ENCODE peak calls at places on chromosome 4, in seven cellular contexts. B is IMR-90, J is mesenchymal stem cell, X is H9, F is H1, D is trophoblast cell, K is mesendoderm. P is an unnamed sample.

GRCh38 chr4:5710962-5711478 is at the start of gene EVC:
- DNase-seq in B (peak), J (peak), X (peak), F (no peak), D (peak), K (peak), P (peak)

GRCh38 chr4:48032721-48033120 is 16.1 kb downstream of the NIPAL1 start:
- DNase-seq in B (no peak), J (peak), X (no peak), F (no peak), D (no peak), K (no peak), P (no peak)

GRCh38 chr4:152408514-152409327 is 127.2 kb downstream of the FBXW7 start:
- DNase-seq in B (peak), J (peak), X (no peak), F (no peak), D (peak), K (peak), P (peak)

GRCh38 chr4:127182687-127183086 is 450.1 kb upstream of the INTU start:
- DNase-seq in B (peak), J (no peak), X (no peak), F (no peak), D (no peak), K (no peak), P (no peak)

GRCh38 chr4:7512428-7512827 is 77.7 kb upstream of the PSAPL1 start:
- DNase-seq in B (no peak), J (no peak), X (no peak), F (no peak), D (no peak), K (peak), P (no peak)

GRCh38 chr4:47075919-47076318 is 44.6 kb downstream of the GABRB1 start:
- DNase-seq in B (no peak), J (no peak), X (no peak), F (no peak), D (no peak), K (no peak), P (no peak)

GRCh38 chr4:77465271-77465670 is 140.3 kb upstream of the CXCL13 start:
- DNase-seq in B (no peak), J (peak), X (peak), F (no peak), D (peak), K (peak), P (no peak)

GRCh38 chr4:73068496-73069337 is 799 bp downstream of the COX18 start:
- DNase-seq in B (peak), J (peak), X (no peak), F (no peak), D (peak), K (peak), P (no peak)

GRCh38 chr4:134216436-134216835 is 14.8 kb upstream of the PABPC4L start:
- DNase-seq in B (peak), J (peak), X (no peak), F (no peak), D (peak), K (peak), P (no peak)

GRCh38 chr4:89837385-89837995 is 529 bp upstream of the SNCA start:
- DNase-seq in B (peak), J (peak), X (peak), F (peak), D (peak), K (peak), P (peak)

GRCh38 chr4:68342139-68342538 is 7.8 kb downstream of the YTHDC1 start:
- DNase-seq in B (peak), J (peak), X (no peak), F (no peak), D (peak), K (peak), P (no peak)

GRCh38 chr4:126338572-126338971 is 1023.8 kb downstream of the FAT4 start:
- DNase-seq in B (no peak), J (no peak), X (no peak), F (no peak), D (no peak), K (no peak), P (no peak)

GRCh38 chr4:931194-931959 is 739 bp downstream of the GAK start:
- DNase-seq in B (peak), J (peak), X (no peak), F (no peak), D (peak), K (no peak), P (no peak)

GRCh38 chr4:15149842-15150592 is 147.7 kb downstream of the CPEB2 start:
- DNase-seq in B (peak), J (peak), X (peak), F (no peak), D (peak), K (peak), P (peak)

GRCh38 chr4:118981839-118982381 is 93.3 kb downstream of the SYNPO2 start:
- DNase-seq in B (peak), J (peak), X (peak), F (no peak), D (peak), K (peak), P (peak)

GRCh38 chr4:70705146-70705855 is 16.5 kb upstream of the RUFY3 start:
- DNase-seq in B (peak), J (peak), X (peak), F (no peak), D (peak), K (peak), P (peak)

DNA sequence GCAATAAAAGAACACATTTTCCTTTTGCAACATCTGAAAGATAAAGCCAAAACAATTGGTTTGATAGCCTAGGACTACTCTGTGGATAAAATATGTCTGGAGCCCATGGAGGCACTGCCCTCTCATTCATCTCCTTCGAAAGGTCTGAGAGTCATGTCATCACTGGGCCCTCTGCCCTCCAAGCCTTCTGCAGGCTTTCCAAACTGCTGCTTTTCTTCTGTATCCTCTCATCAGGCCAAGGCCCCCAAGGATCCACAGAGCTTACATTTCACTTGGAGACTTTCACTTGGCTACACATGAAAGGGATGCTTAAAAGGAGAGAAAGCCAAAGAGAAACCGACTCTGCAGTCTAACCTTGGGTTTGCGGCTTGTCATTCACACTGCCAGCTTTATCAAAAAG is 109.9 kb downstream of the SH3RF1 start:
- DNase-seq in B (no peak), J (peak), X (no peak), F (no peak), D (no peak), K (no peak), P (no peak)
- H3K9ac ChIP-seq in B (no peak), J (peak), X (no peak), F (no peak), D (no peak), K (no peak), P (no peak)

GRCh38 chr4:139535852-139536234 is 20.2 kb downstream of the SETD7 start:
- DNase-seq in B (no peak), J (no peak), X (no peak), F (no peak), D (no peak), K (no peak), P (no peak)

GRCh38 chr4:139537292-139537691 is 18.7 kb downstream of the SETD7 start:
- DNase-seq in B (no peak), J (no peak), X (no peak), F (no peak), D (no peak), K (no peak), P (no peak)

GRCh38 chr4:139534287-139534950 is 21.6 kb downstream of the SETD7 start:
- DNase-seq in B (no peak), J (no peak), X (no peak), F (no peak), D (no peak), K (no peak), P (no peak)

GRCh38 chr4:139532951-139533350 is 23.1 kb downstream of the SETD7 start:
- DNase-seq in B (peak), J (no peak), X (no peak), F (no peak), D (no peak), K (no peak), P (no peak)

DNA sequence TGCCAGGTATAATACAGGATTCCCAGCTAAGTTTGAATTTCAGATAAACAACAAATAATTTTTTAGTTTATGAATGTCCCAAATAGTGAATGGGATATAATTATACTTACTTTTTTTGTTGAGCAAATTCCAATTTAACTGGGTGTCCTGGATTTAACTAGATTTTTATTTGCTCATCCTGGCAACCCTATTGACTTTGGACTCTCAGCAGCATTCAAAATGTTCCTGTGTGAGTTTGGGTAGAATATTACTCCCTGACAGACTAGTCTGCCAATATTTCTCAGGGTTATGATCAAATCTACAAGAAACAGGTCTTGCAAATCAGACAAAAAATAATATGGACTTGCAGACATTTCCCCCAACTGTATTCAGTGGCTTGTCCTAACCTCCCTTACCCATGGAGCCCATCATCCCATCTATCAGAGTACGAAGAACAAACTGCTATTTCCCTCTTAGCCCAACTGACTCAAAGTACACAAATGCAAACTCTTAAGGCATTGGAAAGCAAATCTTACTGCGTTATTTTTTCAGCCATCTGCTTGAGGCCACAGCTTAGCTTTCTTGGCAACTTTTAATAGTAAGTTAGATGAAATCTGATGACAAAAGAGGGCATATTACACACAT is 20.7 kb downstream of the SETD7 start:
- DNase-seq in B (no peak), J (no peak), X (no peak), F (no peak), D (no peak), K (no peak), P (no peak)
- H3K18ac ChIP-seq in B (no peak), J (no peak), X (no peak), F (no peak), D (no peak), K (no peak), P (no peak)

GRCh38 chr4:10094841-10095240 is 21.8 kb downstream of the WDR1 start:
- DNase-seq in B (no peak), J (no peak), X (no peak), F (no peak), D (no peak), K (no peak), P (no peak)

GRCh38 chr4:10097906-10098769 is 18.5 kb downstream of the WDR1 start:
- DNase-seq in B (no peak), J (no peak), X (no peak), F (no peak), D (no peak), K (no peak), P (no peak)

GRCh38 chr4:10095296-10095991 is 21.2 kb downstream of the WDR1 start:
- DNase-seq in B (no peak), J (peak), X (no peak), F (no peak), D (no peak), K (no peak), P (no peak)

GRCh38 chr4:10096976-10097330 is 19.6 kb downstream of the WDR1 start:
- DNase-seq in B (no peak), J (no peak), X (no peak), F (no peak), D (no peak), K (no peak), P (no peak)

GRCh38 chr4:10096201-10096975 is 20.2 kb downstream of the WDR1 start:
- DNase-seq in B (peak), J (peak), X (no peak), F (no peak), D (peak), K (no peak), P (no peak)
- H3K9ac ChIP-seq in B (no peak), J (peak), X (no peak), F (no peak), D (no peak), K (no peak), P (no peak)

DNA sequence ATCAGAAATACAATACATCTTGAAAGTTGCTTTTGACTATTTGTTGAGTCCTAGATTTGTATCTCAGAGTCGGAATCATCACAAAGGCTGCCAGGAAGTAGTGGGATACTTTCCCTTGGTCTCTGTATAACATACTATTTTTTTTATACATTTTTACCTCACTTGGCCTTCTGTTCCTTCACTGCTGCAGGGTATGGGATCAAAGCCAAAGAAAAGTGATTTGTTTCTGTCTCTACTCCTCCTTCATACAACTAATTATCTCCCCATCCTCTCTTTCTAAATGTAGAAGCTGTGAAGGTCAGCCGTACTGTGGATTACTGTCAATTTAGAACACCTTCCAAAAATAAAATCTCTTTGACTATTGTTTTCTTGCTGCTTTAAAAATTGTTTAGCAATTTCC is 24.9 kb downstream of the PALLD start:
- DNase-seq in B (no peak), J (no peak), X (no peak), F (no peak), D (no peak), K (no peak), P (no peak)
- H3K18ac ChIP-seq in B (no peak), J (no peak), X (no peak), F (no peak), D (no peak), K (no peak), P (no peak)

DNA sequence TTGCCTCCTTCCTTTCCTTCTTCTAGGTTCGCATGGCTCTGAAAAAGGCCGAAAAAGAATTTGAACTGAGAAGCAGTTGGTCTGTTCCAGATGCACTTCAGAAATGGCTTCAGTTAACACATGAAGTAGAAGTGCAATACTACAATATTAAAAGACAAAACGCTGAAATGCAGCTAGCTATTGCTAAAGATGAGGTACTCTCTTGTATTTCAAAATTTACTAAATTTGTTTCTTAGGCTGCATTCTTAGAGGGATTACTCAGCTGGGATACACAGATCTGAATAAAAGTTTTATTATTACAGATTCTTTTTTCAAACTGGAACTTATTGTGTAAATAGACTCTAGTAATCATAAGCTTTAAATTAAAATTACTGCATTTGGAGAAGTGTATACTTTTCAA is 146.9 kb downstream of the STIM2 start:
- DNase-seq in B (peak), J (no peak), X (no peak), F (no peak), D (no peak), K (no peak), P (no peak)
- H3K9ac ChIP-seq in B (no peak), J (peak), X (no peak), F (no peak), D (no peak), K (no peak), P (no peak)

GRCh38 chr4:107740950-107741701 is 21.1 kb upstream of the PAPSS1 start:
- DNase-seq in B (peak), J (peak), X (no peak), F (no peak), D (no peak), K (no peak), P (no peak)
- H3K18ac ChIP-seq in B (peak), J (peak), X (no peak), F (no peak), D (no peak), K (no peak), P (no peak)

DNA sequence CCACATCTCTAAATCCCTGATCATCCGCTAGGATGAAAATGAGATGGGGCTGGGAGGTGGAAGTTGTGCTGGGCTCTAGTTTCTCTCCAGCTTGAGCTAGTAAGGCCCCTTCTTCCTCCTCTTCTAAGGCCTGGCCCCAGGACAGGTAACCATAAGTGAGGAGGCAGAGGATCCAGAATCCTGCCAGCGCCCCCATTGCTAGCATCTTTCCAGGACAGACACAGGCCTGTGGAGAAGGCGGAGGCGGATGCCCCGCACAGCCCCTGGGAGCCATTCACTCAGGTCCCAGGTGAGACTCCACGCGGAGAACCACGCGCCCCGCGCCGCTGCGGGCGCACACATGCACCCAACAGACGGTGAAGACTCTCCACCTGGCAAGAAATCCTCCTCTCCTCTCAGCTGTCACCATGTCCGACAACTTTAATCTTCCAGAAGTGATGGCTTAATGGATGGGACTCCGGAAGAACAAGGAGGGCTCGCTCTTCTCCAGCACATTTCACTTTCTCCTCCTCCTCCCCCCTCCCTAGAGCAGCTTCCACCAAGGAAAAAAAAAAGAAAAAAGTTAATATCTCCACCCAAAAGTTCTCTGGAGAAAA is 788 bp downstream of the ARSJ start:
- DNase-seq in B (peak), J (no peak), X (peak), F (no peak), D (no peak), K (peak), P (no peak)
- H3K9ac ChIP-seq in B (peak), J (peak), X (peak), F (no peak), D (peak), K (peak), P (no peak)